ENCODE peak calls at places on chromosomes 1 and 21, in seven cellular contexts. N is MM.1S, X is ascending aorta, Q is suprapubic skin, W is A549, H is H1, S is transverse colon. P is an unnamed sample. For H3K9me3, the result is how much of the 10 kb centered on the place peaks cover.

GRCh38 chr1:57341721-57342120 is 82.1 kb downstream of the DAB1 start:
- DNase-seq in W (no peak), S (no peak), Q (no peak), X (no peak), N (no peak), H (no peak), P (no peak)

GRCh38 chr1:9852410-9853301 is 28.9 kb upstream of the CLSTN1 start:
- DNase-seq in W (no peak), N (no peak), Q (no peak), X (no peak), H (no peak), S (no peak), P (peak)

GRCh38 chr1:203402609-203403337 is 51.9 kb upstream of the FMOD start:
- DNase-seq in Q (no peak), X (no peak), W (no peak), N (no peak), S (no peak), H (no peak), P (no peak)

GRCh38 chr1:6165441-6165985 is 14.6 kb downstream of the CHD5 start:
- DNase-seq in S (no peak), H (no peak), Q (no peak), X (no peak), W (no peak), N (no peak), P (no peak)

GRCh38 chr1:1081311-1082238 is 7.5 kb upstream of the RNF223 start:
- DNase-seq in W (no peak), H (peak), S (peak), X (peak), Q (peak), N (no peak), P (peak)

GRCh38 chr21:31959881-31960280 is 87.1 kb downstream of the HUNK start:
- DNase-seq in W (no peak), H (no peak), Q (no peak), X (no peak), S (no peak), N (no peak), P (no peak)

GRCh38 chr1:223229756-223230155 is 86.7 kb upstream of the TLR5 start:
- DNase-seq in S (no peak), W (no peak), H (no peak), N (no peak), X (no peak), Q (no peak), P (no peak)

GRCh38 chr1:9239622-9240401 is 5.2 kb downstream of the H6PD start:
- DNase-seq in W (no peak), N (peak), X (peak), S (peak), Q (no peak), H (no peak), P (no peak)

GRCh38 chr1:222994506-222995229 is 148.4 kb downstream of the TLR5 start:
- DNase-seq in H (no peak), S (no peak), X (no peak), Q (no peak), N (no peak), W (no peak), P (no peak)

GRCh38 chr21:27645285-27645684 is 678.4 kb upstream of the ADAMTS5 start:
- DNase-seq in H (no peak), N (no peak), X (no peak), Q (no peak), S (no peak), W (no peak), P (no peak)

GRCh38 chr1:68057050-68057449 is 6.6 kb upstream of the DIRAS3 start:
- DNase-seq in S (no peak), W (no peak), H (no peak), X (no peak), N (no peak), Q (no peak), P (no peak)
- H3K4me3 ChIP-seq in S (no peak), W (no peak), H (no peak), X (no peak), N (no peak), Q (no peak), P (no peak)

GRCh38 chr1:152386940-152387339 is 27.1 kb downstream of the CRNN start:
- DNase-seq in W (no peak), S (no peak), Q (no peak), X (no peak), H (no peak), N (no peak), P (no peak)
- H3K9me3 ChIP-seq in W (under half), S (under half), Q (under half), X (under half), H (half or more), N (under half), P (under half)

GRCh38 chr1:16644179-16645043 is 22.3 kb downstream of the RNU1-3 start:
- DNase-seq in Q (peak), W (peak), X (peak), H (peak), S (peak), N (peak), P (peak)
- TF ChIP-seq CTCF in Q (no peak), W (peak), X (peak), H (peak), S (peak), N (peak), P (peak)

DNA sequence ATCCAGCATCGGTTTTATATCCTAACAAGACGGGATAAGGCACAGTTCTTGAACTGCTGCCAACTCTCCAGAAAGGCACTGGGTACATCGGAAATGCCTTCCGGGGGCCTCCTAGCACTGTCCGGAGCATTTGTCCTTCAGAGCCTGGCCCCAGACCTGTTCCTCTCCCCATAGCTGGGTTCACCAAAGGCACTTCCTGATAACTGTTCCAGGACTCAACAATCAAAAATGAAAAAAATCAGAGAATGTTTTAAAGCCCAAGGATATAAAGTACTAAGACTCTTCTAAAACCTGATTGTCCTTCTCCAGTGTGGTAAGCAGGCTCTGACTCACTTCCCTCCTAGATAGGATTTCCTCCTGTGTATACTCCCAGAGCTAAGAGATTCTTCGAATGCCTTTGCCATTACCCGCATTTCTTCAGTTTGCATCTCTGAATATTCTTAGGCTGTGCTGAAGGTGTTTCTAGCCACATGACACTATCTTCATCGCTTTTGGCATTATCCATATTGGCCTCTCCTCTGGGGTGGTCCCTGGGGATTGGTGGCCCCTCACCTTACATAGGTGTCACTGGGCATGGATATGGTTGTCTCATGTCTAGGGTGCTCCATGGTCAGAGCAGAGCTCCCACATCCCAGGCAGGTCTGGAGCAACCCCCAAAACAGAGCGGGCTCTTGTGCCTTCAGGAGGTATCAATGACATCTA is 112.9 kb downstream of the ZBTB18 start:
- DNase-seq in Q (no peak), X (no peak), W (peak), S (no peak), H (no peak), N (no peak), P (peak)
- H3K4me3 ChIP-seq in Q (no peak), X (no peak), W (peak), S (no peak), H (no peak), N (no peak), P (no peak)

GRCh38 chr1:90106271-90106670 is 111.4 kb downstream of the ZNF326 start:
- DNase-seq in N (no peak), H (no peak), X (no peak), Q (no peak), W (no peak), S (no peak), P (no peak)

GRCh38 chr1:90104941-90105593 is 110.2 kb downstream of the ZNF326 start:
- DNase-seq in W (no peak), S (no peak), Q (no peak), N (no peak), X (no peak), H (no peak), P (no peak)

GRCh38 chr1:90107971-90108370 is 113.1 kb downstream of the ZNF326 start:
- DNase-seq in W (no peak), H (no peak), S (no peak), X (no peak), N (no peak), Q (no peak), P (no peak)
- H3K9me3 ChIP-seq in W (under half), H (under half), S (under half), X (under half), N (under half), Q (under half), P (under half)

GRCh38 chr1:109650609-109651008 is 5.3 kb upstream of the GSTM4 start:
- DNase-seq in X (peak), N (no peak), S (no peak), W (no peak), H (no peak), Q (no peak), P (no peak)

GRCh38 chr1:109652446-109652845 is 3.5 kb upstream of the GSTM4 start:
- DNase-seq in H (no peak), W (no peak), N (no peak), S (no peak), Q (no peak), X (no peak), P (no peak)

GRCh38 chr1:109644670-109645069 is 11.2 kb upstream of the GSTM4 start:
- DNase-seq in X (no peak), S (no peak), H (no peak), Q (no peak), W (no peak), N (no peak), P (no peak)

GRCh38 chr1:109653286-109653685 is 2.6 kb upstream of the GSTM4 start:
- DNase-seq in Q (no peak), N (no peak), W (no peak), X (no peak), S (no peak), H (no peak), P (no peak)

GRCh38 chr1:109649380-109649987 is 6.4 kb upstream of the GSTM4 start:
- DNase-seq in H (no peak), W (no peak), N (no peak), X (peak), Q (no peak), S (no peak), P (no peak)
- TF ChIP-seq CTCF in H (no peak), W (peak), N (no peak), X (peak), Q (no peak), S (no peak), P (peak)

GRCh38 chr1:177873238-177873637 is 96.6 kb downstream of the SEC16B start:
- DNase-seq in H (no peak), X (no peak), S (no peak), Q (no peak), N (no peak), W (no peak), P (no peak)
- H3K4me3 ChIP-seq in H (no peak), X (no peak), S (no peak), Q (no peak), N (no peak), W (no peak), P (no peak)

DNA sequence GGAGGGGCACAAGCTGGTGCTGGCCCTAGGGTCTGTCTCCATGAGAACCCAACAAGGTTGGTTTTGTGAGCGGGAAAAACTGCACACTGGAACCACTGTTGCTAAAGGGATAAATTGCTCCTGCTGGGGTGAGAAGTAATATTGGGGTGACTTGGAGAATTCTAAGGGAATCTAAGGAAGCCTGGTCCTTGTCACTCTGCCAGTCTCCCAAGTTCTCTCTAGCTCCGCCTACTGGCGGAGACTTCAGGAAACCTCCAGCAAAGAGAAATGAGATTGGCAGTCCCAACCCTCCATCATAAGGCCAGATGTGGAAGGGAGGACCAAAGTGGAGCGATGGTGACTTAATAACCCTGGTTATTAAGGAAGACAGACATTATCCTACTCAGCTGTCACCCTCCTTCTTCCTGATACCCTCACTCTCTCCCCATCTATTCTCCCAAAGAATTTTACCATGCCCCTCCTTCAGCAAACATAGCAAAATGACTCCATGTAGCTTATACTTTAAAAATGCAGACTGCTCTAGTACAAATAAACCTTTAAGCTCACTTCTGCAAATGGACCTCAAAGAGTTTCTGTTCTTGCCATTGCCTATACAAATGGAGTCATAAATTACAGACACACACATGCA is 2.7 kb downstream of the LCE1F start:
- DNase-seq in H (no peak), W (no peak), S (no peak), X (no peak), N (peak), Q (no peak), P (peak)
- H3K9me3 ChIP-seq in H (half or more), W (under half), S (under half), X (under half), N (under half), Q (under half), P (under half)

GRCh38 chr1:181931873-181932272 is 129.6 kb downstream of the ZNF648 start:
- DNase-seq in S (no peak), W (no peak), X (no peak), H (no peak), Q (no peak), N (no peak), P (no peak)

GRCh38 chr1:181936269-181936668 is 125.2 kb downstream of the ZNF648 start:
- DNase-seq in W (no peak), Q (no peak), N (no peak), H (no peak), S (no peak), X (no peak), P (no peak)

GRCh38 chr1:181936768-181937581 is 124.5 kb downstream of the ZNF648 start:
- DNase-seq in N (peak), X (no peak), S (peak), H (peak), Q (no peak), W (peak), P (peak)
- TF ChIP-seq CTCF in N (peak), X (no peak), S (peak), H (peak), Q (no peak), W (peak), P (peak)

P was measured in BE2C.